ENCODE peak calls at places on chromosomes 7 and 10, in four cellular contexts. G is GM06990, W is AG04450, P is glutamatergic neuron. S is an unnamed sample.

GRCh38 chr10:35341521-35341920 is 5.2 kb downstream of the CCNY start:
- DNase-seq in G (peak), W (no peak), P (no peak), S (peak)

GRCh38 chr10:77138541-77138940 is 499.1 kb downstream of the KCNMA1 start:
- DNase-seq in G (no peak), W (no peak), P (no peak), S (no peak)

GRCh38 chr10:45202242-45202641 is 113.2 kb downstream of the OR13A1 start:
- DNase-seq in G (no peak), W (no peak), P (no peak), S (no peak)

GRCh38 chr7:43943702-43944187 is 17.5 kb downstream of the UBE2D4 start:
- DNase-seq in G (no peak), W (no peak), P (no peak), S (no peak)

GRCh38 chr10:43734716-43735115 is 86.0 kb upstream of the ZNF32 start:
- DNase-seq in G (no peak), W (no peak), P (no peak), S (no peak)

GRCh38 chr7:37440738-37441404 is 7.8 kb downstream of the ELMO1 start:
- DNase-seq in G (no peak), W (no peak), P (no peak), S (no peak)

GRCh38 chr10:71306951-71307350 is 12.1 kb upstream of the SLC29A3 start:
- DNase-seq in G (no peak), W (no peak), P (no peak), S (no peak)

GRCh38 chr7:89648509-89648908 is 505.8 kb upstream of the STEAP1 start:
- DNase-seq in G (no peak), W (no peak), P (no peak), S (no peak)

GRCh38 chr10:120400601-120401000 is 56.4 kb upstream of the PLPP4 start:
- DNase-seq in G (no peak), W (no peak), P (no peak), S (no peak)

GRCh38 chr7:115087437-115087836 is 165.5 kb downstream of the MDFIC start:
- DNase-seq in G (no peak), W (peak), P (no peak), S (no peak)

GRCh38 chr10:63416376-63416775 is 49.4 kb downstream of the JMJD1C start:
- DNase-seq in G (no peak), W (no peak), P (no peak), S (no peak)

GRCh38 chr7:157470017-157470322 is 133.2 kb downstream of the DNAJB6 start:
- DNase-seq in G (no peak), W (no peak), P (no peak), S (no peak)

GRCh38 chr7:151735186-151735853 is 141.6 kb downstream of the PRKAG2 start:
- DNase-seq in G (no peak), W (no peak), P (no peak), S (no peak)

GRCh38 chr10:77877461-77878344 is 48.9 kb downstream of the DLG5 start:
- DNase-seq in G (peak), W (peak), P (peak), S (peak)

GRCh38 chr7:20558963-20559716 is 56.3 kb upstream of the ABCB5 start:
- DNase-seq in G (no peak), W (no peak), P (no peak), S (no peak)

GRCh38 chr10:60649485-60650271 is 128.6 kb upstream of the CDK1 start:
- DNase-seq in G (no peak), W (no peak), P (no peak), S (no peak)

GRCh38 chr10:685613-686012 is 3.9 kb downstream of the DIP2C start:
- DNase-seq in G (no peak), W (no peak), P (no peak), S (no peak)

GRCh38 chr10:119191881-119192280 is 13.3 kb upstream of the PRDX3 start:
- DNase-seq in G (no peak), W (no peak), P (no peak), S (no peak)

GRCh38 chr7:152866125-152866524 is 106.6 kb downstream of the ACTR3B start:
- DNase-seq in G (no peak), W (peak), P (no peak), S (no peak)

GRCh38 chr10:127117125-127117524 is 79.3 kb downstream of the INSYN2A start:
- DNase-seq in G (no peak), W (peak), P (no peak), S (no peak)

GRCh38 chr10:45420453-45421192 is 46.6 kb downstream of the ALOX5 start:
- DNase-seq in G (peak), W (peak), P (no peak), S (peak)

GRCh38 chr7:46957195-46957594 is 624.7 kb downstream of the TNS3 start:
- DNase-seq in G (no peak), W (no peak), P (no peak), S (no peak)

GRCh38 chr7:98085674-98086073 is 21.0 kb upstream of the LMTK2 start:
- DNase-seq in G (no peak), W (no peak), P (no peak), S (no peak)

GRCh38 chr10:132148261-132149251 is 38.2 kb upstream of the DPYSL4 start:
- DNase-seq in G (no peak), W (no peak), P (peak), S (no peak)

DNA sequence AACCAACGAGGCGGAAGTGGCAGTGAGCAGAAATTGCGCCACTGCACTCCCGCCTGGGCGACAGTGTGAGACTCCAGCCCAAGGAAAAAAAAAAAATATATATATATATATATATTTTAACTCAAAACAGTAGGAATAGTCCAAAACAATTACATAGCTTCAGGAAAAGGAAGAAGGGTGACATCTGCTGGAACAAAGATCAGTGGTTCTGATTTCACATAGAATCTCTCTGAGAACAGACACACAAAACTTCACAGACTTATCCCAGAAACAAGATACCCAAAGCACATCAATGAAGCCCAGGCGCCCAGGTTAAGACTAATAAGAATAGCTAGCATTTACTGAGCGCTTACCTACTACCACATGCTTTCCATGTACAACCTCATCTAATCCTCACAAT is 45.0 kb downstream of the DNMBP start:
- DNase-seq in G (no peak), W (no peak), P (no peak), S (no peak)
- TF ChIP-seq CTCF in G (no peak), W (peak), P (no peak), S (no peak)

GRCh38 chr10:100568937-100569336 is 33.2 kb downstream of the HIF1AN start:
- DNase-seq in G (no peak), W (no peak), P (no peak), S (no peak)

GRCh38 chr10:100567826-100568225 is 32.1 kb downstream of the HIF1AN start:
- DNase-seq in G (no peak), W (no peak), P (no peak), S (no peak)

GRCh38 chr10:100570518-100570865 is 34.7 kb downstream of the HIF1AN start:
- DNase-seq in G (no peak), W (no peak), P (no peak), S (no peak)

GRCh38 chr10:100571069-100571817 is 35.5 kb downstream of the HIF1AN start:
- DNase-seq in G (no peak), W (no peak), P (no peak), S (no peak)

DNA sequence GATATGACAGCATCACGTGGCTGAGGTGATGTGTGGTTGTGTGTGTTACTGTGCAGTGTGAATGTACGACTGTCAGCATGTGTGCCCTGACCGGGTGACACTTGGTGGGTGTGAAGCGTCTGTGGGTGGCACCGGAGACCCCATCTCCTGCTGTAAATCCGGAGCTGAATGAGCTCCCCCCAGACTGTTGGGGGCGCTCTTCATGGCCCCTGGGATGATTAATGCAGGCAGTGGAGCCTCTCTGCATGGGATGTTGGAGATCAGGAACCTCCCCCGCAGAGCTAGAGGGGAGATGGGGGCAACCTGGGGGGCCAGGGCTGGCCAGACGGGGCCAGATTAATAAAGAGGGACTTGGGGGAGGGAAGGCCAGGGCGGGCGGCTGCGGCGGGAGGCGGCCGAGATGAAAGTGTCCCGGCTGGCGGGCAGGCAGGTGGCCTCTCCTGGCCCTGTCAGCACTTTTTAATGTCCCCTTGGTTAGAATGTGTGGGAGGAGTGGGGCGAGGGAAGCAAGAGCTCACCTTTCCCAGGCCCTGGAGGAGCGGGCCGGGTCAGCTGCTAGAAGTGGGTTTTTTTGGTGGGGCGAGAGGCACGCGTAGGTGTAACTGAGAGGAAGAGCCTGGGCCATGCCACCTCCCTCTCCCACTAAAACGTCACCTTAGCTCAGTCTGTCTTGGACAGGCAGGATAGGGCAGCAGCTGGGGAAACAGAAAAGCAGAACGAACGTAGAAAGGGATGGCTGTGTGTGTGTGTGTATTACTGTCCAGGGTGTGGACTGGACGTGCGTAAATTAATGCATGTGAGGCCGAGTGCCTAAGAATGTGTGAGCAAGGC is 34.2 kb downstream of the HIF1AN start:
- DNase-seq in G (no peak), W (no peak), P (peak), S (no peak)
- TF ChIP-seq CTCF in G (no peak), W (no peak), P (peak), S (no peak)

GRCh38 chr7:127409629-127410028 is 17.1 kb upstream of the ZNF800 start:
- DNase-seq in G (no peak), W (no peak), P (no peak), S (no peak)
- TF ChIP-seq CTCF in G (peak), W (peak), P (no peak), S (peak)

GRCh38 chr10:81838950-81839349 is 36.0 kb upstream of the NRG3 start:
- DNase-seq in G (no peak), W (no peak), P (peak), S (no peak)
- TF ChIP-seq CTCF in G (peak), W (no peak), P (no peak), S (no peak)

GRCh38 chr10:10941106-10941505 is 76.6 kb upstream of the CELF2 start:
- DNase-seq in G (no peak), W (no peak), P (no peak), S (no peak)
- TF ChIP-seq CTCF in G (no peak), W (no peak), P (no peak), S (no peak)

DNA sequence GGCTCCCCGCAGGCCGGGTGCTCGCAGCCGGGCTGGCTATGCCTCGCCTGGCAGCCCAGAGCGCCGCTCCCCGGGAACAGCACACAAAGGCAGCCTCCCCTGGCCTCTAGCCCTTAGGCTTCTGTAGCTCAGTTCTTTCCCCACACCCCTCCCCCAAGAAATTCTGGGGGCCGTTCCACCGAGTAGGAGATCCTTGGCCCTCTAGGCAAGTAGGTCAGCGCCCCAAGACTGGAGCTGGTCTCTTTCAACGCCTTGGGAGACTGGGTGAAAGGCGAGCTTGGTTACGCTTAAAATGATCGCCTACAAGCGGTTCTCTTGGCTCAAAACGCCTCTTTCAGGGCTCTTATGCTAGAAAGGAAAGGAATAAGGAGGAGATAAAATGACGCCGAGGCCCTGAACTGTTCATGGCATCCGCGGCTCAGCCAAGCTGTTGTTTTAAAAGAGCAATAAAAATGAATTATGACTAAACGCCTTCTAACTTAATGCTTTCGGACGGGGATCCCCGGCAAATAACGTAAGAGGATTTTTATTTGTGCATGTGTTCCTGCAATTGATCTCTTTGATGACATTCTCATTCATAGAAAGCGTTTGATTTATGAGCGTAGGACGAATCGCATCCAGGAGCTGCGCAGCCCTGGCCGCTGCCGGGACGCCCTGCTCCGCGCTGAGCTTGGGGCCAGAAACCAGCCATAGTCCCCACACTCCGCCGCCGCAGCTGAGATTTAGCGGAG is 2.9 kb upstream of the HOXA1 start:
- DNase-seq in G (no peak), W (no peak), P (peak), S (peak)
- TF ChIP-seq CTCF in G (no peak), W (no peak), P (no peak), S (no peak)

GRCh38 chr7:117750612-117751563 is 122.4 kb downstream of the CTTNBP2 start:
- DNase-seq in G (no peak), W (no peak), P (no peak), S (peak)
- TF ChIP-seq CTCF in G (peak), W (peak), P (peak), S (peak)

GRCh38 chr10:5014936-5015335 is 11.3 kb upstream of the AKR1C2 start:
- DNase-seq in G (no peak), W (no peak), P (no peak), S (no peak)
- TF ChIP-seq CTCF in G (peak), W (no peak), P (no peak), S (no peak)

DNA sequence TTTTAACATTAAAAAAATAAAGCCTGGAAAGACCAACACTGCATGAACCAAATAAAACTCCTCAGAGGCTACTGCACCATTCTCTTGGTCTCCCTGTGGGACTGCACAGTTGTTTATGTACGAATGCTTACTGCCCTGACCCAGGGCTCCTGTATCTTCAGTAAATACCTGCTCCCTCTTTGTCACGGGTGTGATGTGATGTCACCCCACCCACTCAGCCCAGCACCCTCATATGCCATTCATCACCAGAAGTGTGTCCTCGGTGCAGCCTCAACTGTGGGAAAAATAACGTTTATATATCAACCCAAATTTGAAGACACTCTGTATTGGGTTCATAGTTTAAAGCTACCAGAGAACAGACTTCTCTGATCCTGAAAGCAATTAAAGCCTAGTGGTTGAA is 14.0 kb upstream of the SH3PXD2A start:
- DNase-seq in G (no peak), W (no peak), P (no peak), S (no peak)
- TF ChIP-seq CTCF in G (no peak), W (no peak), P (no peak), S (no peak)